ENCODE peak calls at places on chromosomes 16 and 17, in nine cellular contexts. O is A549, S is SHP77, Q is neuronal stem cell, G is midbrain, X is AG08395, F is NCI-H1436, C is mesendoderm, Z is suprapubic skin. V is an unnamed sample.

GRCh38 chr16:65418435-65418834 is 296.6 kb upstream of the CDH11 start:
- DNase-seq in C (no peak), S (no peak), O (no peak), G (no peak), Z (no peak), F (no peak), X (no peak), Q (no peak), V (no peak)

GRCh38 chr17:63106050-63106449 is 140.0 kb downstream of the TANC2 start:
- DNase-seq in Q (no peak), S (no peak), O (no peak), G (no peak), Z (no peak), C (no peak), F (no peak), X (no peak), V (no peak)

GRCh38 chr17:60664022-60664421 is 13.6 kb upstream of the BCAS3 start:
- DNase-seq in C (no peak), O (no peak), Q (no peak), S (no peak), G (no peak), F (no peak), Z (no peak), X (peak), V (no peak)

GRCh38 chr16:78598186-78598585 is 498.7 kb downstream of the WWOX start:
- DNase-seq in S (no peak), Z (no peak), X (no peak), F (no peak), O (no peak), Q (no peak), G (no peak), C (no peak), V (no peak)

GRCh38 chr16:10485698-10486382 is 94.6 kb downstream of the EMP2 start:
- DNase-seq in F (no peak), C (no peak), O (no peak), S (no peak), X (no peak), Z (no peak), G (no peak), Q (no peak), V (no peak)

GRCh38 chr17:82047914-82048570 is 3.6 kb downstream of the RFNG start:
- DNase-seq in F (no peak), X (no peak), S (no peak), Q (no peak), G (no peak), Z (no peak), O (no peak), C (no peak), V (no peak)

GRCh38 chr17:79911430-79912399 is 72.5 kb upstream of the CBX4 start:
- DNase-seq in C (no peak), X (no peak), Q (no peak), G (no peak), Z (no peak), O (no peak), F (no peak), S (no peak), V (no peak)

GRCh38 chr16:28845173-28846079 is 722 bp downstream of the TUFM start:
- DNase-seq in F (no peak), S (peak), C (peak), G (no peak), X (peak), O (peak), Z (no peak), Q (no peak), V (peak)

GRCh38 chr17:75707096-75707720 is 14.1 kb upstream of the ITGB4 start:
- DNase-seq in F (no peak), S (no peak), X (no peak), Z (no peak), O (peak), Q (no peak), G (no peak), C (no peak), V (peak)

GRCh38 chr16:47377156-47377555 is 83.7 kb downstream of the ITFG1 start:
- DNase-seq in Q (no peak), S (no peak), O (peak), Z (no peak), X (no peak), C (peak), G (no peak), F (no peak), V (no peak)

GRCh38 chr17:7179317-7180254 is at the start of gene ASGR1:
- DNase-seq in Z (no peak), S (no peak), O (no peak), X (no peak), C (no peak), F (no peak), G (no peak), Q (no peak), V (no peak)

GRCh38 chr17:77783991-77784820 is 174.3 kb upstream of the TNRC6C start:
- DNase-seq in Q (no peak), C (no peak), G (no peak), S (no peak), O (no peak), F (no peak), X (no peak), Z (no peak), V (no peak)

GRCh38 chr16:88066680-88067529 is 115.7 kb downstream of the BANP start:
- DNase-seq in O (no peak), C (no peak), S (no peak), Q (no peak), F (no peak), Z (no peak), X (no peak), G (no peak), V (no peak)

GRCh38 chr16:86823895-86824671 is 245.7 kb downstream of the FOXL1 start:
- DNase-seq in X (no peak), Q (no peak), F (no peak), O (no peak), S (no peak), Z (no peak), G (no peak), C (no peak), V (no peak)

GRCh38 chr17:13736915-13737314 is 135.2 kb upstream of the HS3ST3A1 start:
- DNase-seq in S (no peak), Q (no peak), F (no peak), G (no peak), X (peak), C (no peak), Z (no peak), O (no peak), V (no peak)

GRCh38 chr16:84144301-84144858 is 597 bp downstream of the HSDL1 start:
- DNase-seq in O (peak), X (peak), G (no peak), C (peak), S (no peak), F (no peak), Q (no peak), Z (no peak), V (no peak)

GRCh38 chr17:78127888-78128615 is 503 bp downstream of the TMC6 start:
- DNase-seq in S (no peak), F (no peak), G (peak), Q (no peak), C (no peak), O (no peak), Z (peak), X (no peak), V (no peak)

GRCh38 chr16:70438325-70438982 is 446 bp downstream of the ST3GAL2 start:
- DNase-seq in Q (no peak), G (peak), S (no peak), F (no peak), Z (no peak), X (no peak), C (no peak), O (no peak), V (no peak)

GRCh38 chr17:3695723-3696411 is at the start of gene P2RX5:
- DNase-seq in C (peak), X (no peak), G (no peak), S (no peak), O (no peak), Z (no peak), F (no peak), Q (peak), V (no peak)

GRCh38 chr17:80861892-80862291 is 129.7 kb upstream of the CHMP6 start:
- DNase-seq in O (peak), Z (no peak), X (peak), C (peak), S (peak), G (peak), F (peak), Q (no peak), V (peak)

GRCh38 chr16:74030000-74030399 is 266.6 kb upstream of the PSMD7 start:
- DNase-seq in Z (no peak), O (no peak), C (no peak), Q (no peak), G (no peak), S (no peak), X (no peak), F (no peak), V (no peak)

GRCh38 chr17:62876063-62876462 is 67.9 kb upstream of the MARCHF10 start:
- DNase-seq in Z (no peak), C (no peak), O (no peak), Q (no peak), S (no peak), X (no peak), G (no peak), F (no peak), V (no peak)

GRCh38 chr17:350706-351435 is 1.7 kb downstream of the RPH3AL start:
- DNase-seq in C (peak), S (peak), G (peak), F (no peak), Q (no peak), X (peak), O (peak), Z (no peak), V (peak)

GRCh38 chr17:4534515-4534914 is 20.7 kb downstream of the MYBBP1A start:
- DNase-seq in Q (no peak), O (no peak), C (no peak), Z (no peak), S (no peak), F (no peak), X (no peak), G (peak), V (no peak)

GRCh38 chr17:49762148-49762941 is 1.6 kb downstream of the FAM117A start:
- DNase-seq in Z (no peak), C (no peak), F (no peak), X (no peak), Q (no peak), S (no peak), O (no peak), G (no peak), V (no peak)

GRCh38 chr17:48719642-48720262 is 2.6 kb downstream of the PRAC1 start:
- DNase-seq in C (peak), Z (peak), F (no peak), G (no peak), Q (no peak), X (no peak), O (no peak), S (no peak), V (no peak)

GRCh38 chr17:61279476-61280145 is 120.0 kb upstream of the TBX2 start:
- DNase-seq in C (no peak), G (no peak), F (no peak), Q (no peak), O (no peak), X (peak), Z (no peak), S (no peak), V (no peak)

GRCh38 chr17:37261286-37261685 is 114.5 kb upstream of the C17orf78 start:
- DNase-seq in X (peak), F (no peak), O (no peak), G (no peak), Q (no peak), C (no peak), Z (no peak), S (no peak), V (no peak)

GRCh38 chr17:77690271-77691161 is 268.0 kb upstream of the TNRC6C start:
- DNase-seq in F (no peak), G (no peak), O (no peak), Q (no peak), S (no peak), X (peak), C (no peak), Z (no peak), V (peak)

GRCh38 chr16:46748775-46749705 is 896 bp upstream of the MYLK3 start:
- DNase-seq in S (peak), C (no peak), G (no peak), Q (no peak), Z (no peak), X (no peak), F (peak), O (no peak), V (no peak)

GRCh38 chr17:44235583-44235936 is 16.1 kb upstream of the UBTF start:
- DNase-seq in F (no peak), S (no peak), Q (no peak), O (peak), G (no peak), X (no peak), Z (no peak), C (no peak), V (no peak)